ENCODE peak calls at places on chromosomes 12 and 14, in ten cellular contexts. One of them, this sample, is unnamed.

GRCh38 chr14:61177279-61178225 is 103.6 kb downstream of the TMEM30B start:
- DNase-seq in left ventricle myocardium inferior: no peak
- DNase-seq in HuH-7.5: no peak
- DNase-seq in NCI-H1105 treated with DMSO at 0.1 percent for 48 hours: no peak
- DNase-seq in NCI-H1092 treated with DMSO at 0.1 percent for 48 hours: no peak
- DNase-seq in HTR-8/SVneo: peak
- DNase-seq in endothelial cell of umbilical vein: no peak
- DNase-seq in CD4-positive, alpha-beta T cell: no peak
- DNase-seq in non-pigmented ciliary epithelial cell: no peak
- DNase-seq in HepG2: no peak
- DNase-seq in this sample: no peak

GRCh38 chr14:74127634-74128033 is 42.9 kb downstream of the LIN52 start:
- DNase-seq in left ventricle myocardium inferior: no peak
- DNase-seq in HuH-7.5: no peak
- DNase-seq in NCI-H1105 treated with DMSO at 0.1 percent for 48 hours: no peak
- DNase-seq in NCI-H1092 treated with DMSO at 0.1 percent for 48 hours: no peak
- DNase-seq in HTR-8/SVneo: no peak
- DNase-seq in endothelial cell of umbilical vein: no peak
- DNase-seq in CD4-positive, alpha-beta T cell: no peak
- DNase-seq in non-pigmented ciliary epithelial cell: no peak
- DNase-seq in HepG2: no peak
- DNase-seq in this sample: no peak

GRCh38 chr12:124352839-124353238 is 57.9 kb downstream of the RFLNA start:
- DNase-seq in left ventricle myocardium inferior: peak
- DNase-seq in HuH-7.5: peak
- DNase-seq in NCI-H1105 treated with DMSO at 0.1 percent for 48 hours: peak
- DNase-seq in NCI-H1092 treated with DMSO at 0.1 percent for 48 hours: no peak
- DNase-seq in HTR-8/SVneo: no peak
- DNase-seq in endothelial cell of umbilical vein: peak
- DNase-seq in CD4-positive, alpha-beta T cell: no peak
- DNase-seq in non-pigmented ciliary epithelial cell: no peak
- DNase-seq in HepG2: peak
- DNase-seq in this sample: no peak

GRCh38 chr12:46652692-46653091 is 173.1 kb downstream of the SLC38A4 start:
- DNase-seq in left ventricle myocardium inferior: no peak
- DNase-seq in HuH-7.5: no peak
- DNase-seq in NCI-H1105 treated with DMSO at 0.1 percent for 48 hours: no peak
- DNase-seq in NCI-H1092 treated with DMSO at 0.1 percent for 48 hours: no peak
- DNase-seq in HTR-8/SVneo: no peak
- DNase-seq in endothelial cell of umbilical vein: no peak
- DNase-seq in CD4-positive, alpha-beta T cell: no peak
- DNase-seq in non-pigmented ciliary epithelial cell: no peak
- DNase-seq in HepG2: no peak
- DNase-seq in this sample: no peak

GRCh38 chr12:51318846-51319570 is 5.0 kb downstream of the BIN2 start:
- DNase-seq in left ventricle myocardium inferior: no peak
- DNase-seq in HuH-7.5: no peak
- DNase-seq in NCI-H1105 treated with DMSO at 0.1 percent for 48 hours: no peak
- DNase-seq in NCI-H1092 treated with DMSO at 0.1 percent for 48 hours: no peak
- DNase-seq in HTR-8/SVneo: no peak
- DNase-seq in endothelial cell of umbilical vein: no peak
- DNase-seq in CD4-positive, alpha-beta T cell: peak
- DNase-seq in non-pigmented ciliary epithelial cell: no peak
- DNase-seq in HepG2: no peak
- DNase-seq in this sample: no peak

GRCh38 chr12:40569626-40570179 is 122.5 kb upstream of the CNTN1 start:
- DNase-seq in left ventricle myocardium inferior: no peak
- DNase-seq in HuH-7.5: no peak
- DNase-seq in NCI-H1105 treated with DMSO at 0.1 percent for 48 hours: no peak
- DNase-seq in NCI-H1092 treated with DMSO at 0.1 percent for 48 hours: no peak
- DNase-seq in HTR-8/SVneo: no peak
- DNase-seq in endothelial cell of umbilical vein: no peak
- DNase-seq in CD4-positive, alpha-beta T cell: no peak
- DNase-seq in non-pigmented ciliary epithelial cell: no peak
- DNase-seq in HepG2: no peak
- DNase-seq in this sample: no peak

GRCh38 chr14:89870335-89870734 is 84.2 kb downstream of the EFCAB11 start:
- DNase-seq in left ventricle myocardium inferior: no peak
- DNase-seq in HuH-7.5: no peak
- DNase-seq in NCI-H1105 treated with DMSO at 0.1 percent for 48 hours: no peak
- DNase-seq in NCI-H1092 treated with DMSO at 0.1 percent for 48 hours: no peak
- DNase-seq in HTR-8/SVneo: no peak
- DNase-seq in endothelial cell of umbilical vein: no peak
- DNase-seq in CD4-positive, alpha-beta T cell: no peak
- DNase-seq in non-pigmented ciliary epithelial cell: no peak
- DNase-seq in HepG2: no peak
- DNase-seq in this sample: no peak

GRCh38 chr12:130482448-130482847 is 144.8 kb downstream of the PIWIL1 start:
- DNase-seq in left ventricle myocardium inferior: no peak
- DNase-seq in HuH-7.5: no peak
- DNase-seq in NCI-H1105 treated with DMSO at 0.1 percent for 48 hours: no peak
- DNase-seq in NCI-H1092 treated with DMSO at 0.1 percent for 48 hours: no peak
- DNase-seq in HTR-8/SVneo: no peak
- DNase-seq in endothelial cell of umbilical vein: no peak
- DNase-seq in CD4-positive, alpha-beta T cell: no peak
- DNase-seq in non-pigmented ciliary epithelial cell: no peak
- DNase-seq in HepG2: no peak
- DNase-seq in this sample: no peak

GRCh38 chr14:62691613-62692489 is 353.4 kb downstream of the KCNH5 start:
- DNase-seq in left ventricle myocardium inferior: no peak
- DNase-seq in HuH-7.5: peak
- DNase-seq in NCI-H1105 treated with DMSO at 0.1 percent for 48 hours: peak
- DNase-seq in NCI-H1092 treated with DMSO at 0.1 percent for 48 hours: peak
- DNase-seq in HTR-8/SVneo: peak
- DNase-seq in endothelial cell of umbilical vein: peak
- DNase-seq in CD4-positive, alpha-beta T cell: no peak
- DNase-seq in non-pigmented ciliary epithelial cell: peak
- DNase-seq in HepG2: peak
- DNase-seq in this sample: peak

GRCh38 chr14:94559638-94560290 is 1.5 kb upstream of the SERPINA4 start:
- DNase-seq in left ventricle myocardium inferior: no peak
- DNase-seq in HuH-7.5: no peak
- DNase-seq in NCI-H1105 treated with DMSO at 0.1 percent for 48 hours: no peak
- DNase-seq in NCI-H1092 treated with DMSO at 0.1 percent for 48 hours: no peak
- DNase-seq in HTR-8/SVneo: no peak
- DNase-seq in endothelial cell of umbilical vein: no peak
- DNase-seq in CD4-positive, alpha-beta T cell: no peak
- DNase-seq in non-pigmented ciliary epithelial cell: no peak
- DNase-seq in HepG2: no peak
- DNase-seq in this sample: no peak

GRCh38 chr14:103659631-103660030 is 30.6 kb downstream of the KLC1 start:
- DNase-seq in left ventricle myocardium inferior: no peak
- DNase-seq in HuH-7.5: no peak
- DNase-seq in NCI-H1105 treated with DMSO at 0.1 percent for 48 hours: no peak
- DNase-seq in NCI-H1092 treated with DMSO at 0.1 percent for 48 hours: no peak
- DNase-seq in HTR-8/SVneo: no peak
- DNase-seq in endothelial cell of umbilical vein: no peak
- DNase-seq in CD4-positive, alpha-beta T cell: no peak
- DNase-seq in non-pigmented ciliary epithelial cell: no peak
- DNase-seq in HepG2: no peak
- DNase-seq in this sample: no peak

GRCh38 chr14:58713677-58714076 is 75.9 kb downstream of the DACT1 start:
- DNase-seq in left ventricle myocardium inferior: no peak
- DNase-seq in HuH-7.5: no peak
- DNase-seq in NCI-H1105 treated with DMSO at 0.1 percent for 48 hours: no peak
- DNase-seq in NCI-H1092 treated with DMSO at 0.1 percent for 48 hours: no peak
- DNase-seq in HTR-8/SVneo: no peak
- DNase-seq in endothelial cell of umbilical vein: no peak
- DNase-seq in CD4-positive, alpha-beta T cell: no peak
- DNase-seq in non-pigmented ciliary epithelial cell: no peak
- DNase-seq in HepG2: no peak
- DNase-seq in this sample: no peak

GRCh38 chr14:87386453-87386980 is 606.5 kb downstream of the GALC start:
- DNase-seq in left ventricle myocardium inferior: no peak
- DNase-seq in HuH-7.5: no peak
- DNase-seq in NCI-H1105 treated with DMSO at 0.1 percent for 48 hours: no peak
- DNase-seq in NCI-H1092 treated with DMSO at 0.1 percent for 48 hours: no peak
- DNase-seq in HTR-8/SVneo: no peak
- DNase-seq in endothelial cell of umbilical vein: no peak
- DNase-seq in CD4-positive, alpha-beta T cell: no peak
- DNase-seq in non-pigmented ciliary epithelial cell: no peak
- DNase-seq in HepG2: no peak
- DNase-seq in this sample: no peak

This sample was measured in NCI-H748 treated with DMSO at 0.1 percent for 48 hours.